ENCODE peak calls at places on chromosome 1, in six cellular contexts. V, P, A, J, T and S are unnamed samples.

GRCh38 chr1:50989694-50990093 is 19.6 kb downstream of the CDKN2C start:
- DNase-seq in V (no peak), P (no peak), A (peak; percentile 83), J (no peak), T (no peak), S (no peak)

GRCh38 chr1:164712131-164713031 is 153.4 kb downstream of the PBX1 start:
- DNase-seq in V (no peak), P (no peak), A (peak; percentile 70), J (no peak), T (no peak), S (no peak)

GRCh38 chr1:21653744-21654100 is 15.4 kb downstream of the RAP1GAP start:
- DNase-seq in V (no peak), P (no peak), A (no peak), J (no peak), T (peak; percentile 83), S (no peak)

GRCh38 chr1:245090491-245091090 is 64.2 kb upstream of the KIF26B start:
- DNase-seq in V (no peak), P (no peak), A (no peak), J (no peak), T (no peak), S (no peak)

GRCh38 chr1:119298687-119299086 is 69.9 kb upstream of the HAO2 start:
- DNase-seq in V (peak; percentile 27), P (no peak), A (peak; percentile 74), J (peak; percentile 61), T (no peak), S (no peak)

GRCh38 chr1:203557958-203558760 is 64.2 kb downstream of the OPTC start:
- DNase-seq in V (peak; percentile 84), P (no peak), A (peak; percentile 100), J (peak; percentile 97), T (peak; percentile 55), S (no peak)

GRCh38 chr1:54053745-54054437 is 483 bp downstream of the TCEANC2 start:
- DNase-seq in V (no peak), P (no peak), A (peak; percentile 25), J (no peak), T (no peak), S (no peak)

GRCh38 chr1:27102707-27103468 is 52.0 kb downstream of the SLC9A1 start:
- DNase-seq in V (no peak), P (peak; percentile 89), A (peak; percentile 50), J (peak; percentile 67), T (peak; percentile 48), S (peak; percentile 61)